ENCODE peak calls at places on chromosomes 13 and 19, in seven cellular contexts. A, K, G, H, X, L and Y are unnamed samples.

GRCh38 chr13:111909971-111910671 is 156.8 kb upstream of the SOX1 start:
- DNase-seq in A (no peak), K (no peak), G (peak), H (no peak), X (no peak), L (no peak), Y (no peak)

GRCh38 chr13:90800082-90800746 is 547.3 kb upstream of the MIR17HG start:
- DNase-seq in A (peak), K (no peak), G (no peak), H (no peak), X (no peak), L (no peak), Y (no peak)

GRCh38 chr19:31742249-31742648 is 393.0 kb upstream of the TSHZ3 start:
- DNase-seq in A (no peak), K (no peak), G (no peak), H (no peak), X (no peak), L (no peak), Y (no peak)

GRCh38 chr13:33281951-33282595 is 3.5 kb downstream of the STARD13 start:
- DNase-seq in A (peak), K (no peak), G (no peak), H (no peak), X (no peak), L (no peak), Y (no peak)

GRCh38 chr19:1156305-1156801 is 17.7 kb downstream of the SBNO2 start:
- DNase-seq in A (no peak), K (no peak), G (no peak), H (no peak), X (no peak), L (peak), Y (no peak)

GRCh38 chr13:91797567-91797966 is 399.1 kb downstream of the GPC5 start:
- DNase-seq in A (no peak), K (no peak), G (no peak), H (no peak), X (no peak), L (no peak), Y (no peak)

GRCh38 chr19:30969586-30969985 is 379.6 kb downstream of the TSHZ3 start:
- DNase-seq in A (no peak), K (no peak), G (no peak), H (no peak), X (no peak), L (no peak), Y (no peak)

GRCh38 chr13:90868321-90868920 is 479.1 kb upstream of the MIR17HG start:
- DNase-seq in A (peak), K (peak), G (no peak), H (no peak), X (no peak), L (no peak), Y (no peak)

GRCh38 chr19:28764066-28764465 is 448.9 kb downstream of the UQCRFS1 start:
- DNase-seq in A (no peak), K (no peak), G (no peak), H (no peak), X (no peak), L (no peak), Y (no peak)

GRCh38 chr19:10735741-10736140 is 17.9 kb downstream of the DNM2 start:
- DNase-seq in A (no peak), K (no peak), G (no peak), H (no peak), X (no peak), L (no peak), Y (no peak)

GRCh38 chr13:50122465-50122864 is 107.2 kb downstream of the KCNRG start:
- DNase-seq in A (no peak), K (no peak), G (no peak), H (no peak), X (no peak), L (no peak), Y (no peak)

GRCh38 chr19:44943801-44944249 is 1.8 kb downstream of the APOC4 start:
- DNase-seq in A (peak), K (no peak), G (no peak), H (no peak), X (no peak), L (no peak), Y (no peak)

GRCh38 chr19:12482505-12482886 is 2.1 kb downstream of the ZNF709 start:
- DNase-seq in A (no peak), K (no peak), G (no peak), H (no peak), X (no peak), L (no peak), Y (no peak)

GRCh38 chr19:2487780-2488330 is 11.9 kb downstream of the GADD45B start:
- DNase-seq in A (peak), K (no peak), G (no peak), H (no peak), X (no peak), L (no peak), Y (no peak)

GRCh38 chr13:66565261-66565660 is 664.9 kb downstream of the PCDH9 start:
- DNase-seq in A (no peak), K (no peak), G (no peak), H (no peak), X (no peak), L (no peak), Y (no peak)

GRCh38 chr19:50213925-50214324 is 10.5 kb downstream of the MYH14 start:
- DNase-seq in A (no peak), K (no peak), G (no peak), H (no peak), X (no peak), L (no peak), Y (no peak)

GRCh38 chr13:77776704-77777103 is 79.2 kb downstream of the SLAIN1 start:
- DNase-seq in A (no peak), K (no peak), G (no peak), H (no peak), X (no peak), L (no peak), Y (no peak)

GRCh38 chr19:32543107-32543900 is 37.7 kb upstream of the PDCD5 start:
- DNase-seq in A (no peak), K (no peak), G (no peak), H (no peak), X (no peak), L (no peak), Y (no peak)

GRCh38 chr13:92074658-92075057 is 676.2 kb downstream of the GPC5 start:
- DNase-seq in A (peak), K (no peak), G (no peak), H (no peak), X (no peak), L (no peak), Y (no peak)